ENCODE peak calls at places on chromosome 18, in eight cellular contexts. C, P, J, I, O, E, H and Q are unnamed samples.
A peak's percentile ranks its signal among the peaks of the same experiment; 100 is the strongest.

GRCh38 chr18:45588284-45588683 is 27.0 kb upstream of the SLC14A2 start:
- DNase-seq in C (peak; percentile 29), P (peak; percentile 56), J (no peak), I (no peak), O (no peak), E (no peak), H (no peak), Q (no peak)

GRCh38 chr18:10232062-10232461 is 222.4 kb upstream of the APCDD1 start:
- DNase-seq in C (peak; percentile 8), P (no peak), J (no peak), I (no peak), O (no peak), E (no peak), H (no peak), Q (peak; percentile 41)

GRCh38 chr18:35284846-35285245 is 5.2 kb downstream of the ZSCAN30 start:
- DNase-seq in C (no peak), P (no peak), J (no peak), I (no peak), O (no peak), E (no peak), H (no peak), Q (no peak)

GRCh38 chr18:43620936-43621335 is 343.6 kb upstream of the SYT4 start:
- DNase-seq in C (peak; percentile 74), P (peak; percentile 5), J (peak; percentile 62), I (no peak), O (no peak), E (peak; percentile 7), H (peak; percentile 44), Q (no peak)

GRCh38 chr18:79422783-79423165 is 27.0 kb downstream of the NFATC1 start:
- DNase-seq in C (no peak), P (no peak), J (no peak), I (no peak), O (no peak), E (no peak), H (no peak), Q (no peak)

GRCh38 chr18:2148823-2149222 is 422.5 kb downstream of the METTL4 start:
- DNase-seq in C (peak; percentile 39), P (no peak), J (no peak), I (no peak), O (no peak), E (no peak), H (no peak), Q (no peak)

GRCh38 chr18:44341759-44342158 is 338.9 kb upstream of the SETBP1 start:
- DNase-seq in C (no peak), P (no peak), J (no peak), I (no peak), O (peak; percentile 90), E (no peak), H (no peak), Q (no peak)

GRCh38 chr18:63253428-63254372 is 65.9 kb downstream of the BCL2 start:
- DNase-seq in C (peak; percentile 86), P (peak; percentile 44), J (no peak), I (no peak), O (peak; percentile 7), E (no peak), H (peak; percentile 36), Q (no peak)

GRCh38 chr18:5894215-5894612 is 1.1 kb downstream of the TMEM200C start:
- DNase-seq in C (no peak), P (peak; percentile 12), J (no peak), I (no peak), O (no peak), E (no peak), H (no peak), Q (no peak)

GRCh38 chr18:54130631-54131030 is 93.8 kb downstream of the MBD2 start:
- DNase-seq in C (peak; percentile 26), P (no peak), J (peak; percentile 21), I (no peak), O (no peak), E (no peak), H (no peak), Q (no peak)

GRCh38 chr18:79403723-79404566 is 8.2 kb downstream of the NFATC1 start:
- DNase-seq in C (no peak), P (no peak), J (no peak), I (no peak), O (no peak), E (no peak), H (no peak), Q (no peak)

GRCh38 chr18:48342125-48342524 is 67.1 kb downstream of the ZBTB7C start:
- DNase-seq in C (no peak), P (no peak), J (no peak), I (peak; percentile 33), O (no peak), E (no peak), H (no peak), Q (no peak)

GRCh38 chr18:43341014-43341413 is 63.7 kb upstream of the SYT4 start:
- DNase-seq in C (no peak), P (no peak), J (no peak), I (no peak), O (no peak), E (no peak), H (no peak), Q (no peak)

GRCh38 chr18:26309283-26309682 is 83.0 kb downstream of the TAF4B start:
- DNase-seq in C (peak; percentile 82), P (peak; percentile 60), J (no peak), I (no peak), O (no peak), E (no peak), H (peak; percentile 36), Q (no peak)

GRCh38 chr18:79605481-79605880 is 74.1 kb upstream of the CTDP1 start:
- DNase-seq in C (no peak), P (no peak), J (no peak), I (no peak), O (no peak), E (no peak), H (no peak), Q (no peak)

GRCh38 chr18:74137920-74138538 is 9.6 kb downstream of the FBXO15 start:
- DNase-seq in C (no peak), P (no peak), J (no peak), I (no peak), O (no peak), E (no peak), H (no peak), Q (peak; percentile 46)

GRCh38 chr18:23270999-23271680 is 135.9 kb downstream of the CABLES1 start:
- DNase-seq in C (peak; percentile 16), P (peak; percentile 18), J (no peak), I (no peak), O (no peak), E (no peak), H (peak; percentile 12), Q (no peak)

GRCh38 chr18:73670046-73670445 is 477.6 kb downstream of the FBXO15 start:
- DNase-seq in C (no peak), P (no peak), J (no peak), I (no peak), O (no peak), E (no peak), H (no peak), Q (no peak)

GRCh38 chr18:39946623-39947061 is 2008.4 kb upstream of the PIK3C3 start:
- DNase-seq in C (peak; percentile 34), P (peak; percentile 76), J (peak; percentile 51), I (no peak), O (peak; percentile 80), E (no peak), H (peak; percentile 90), Q (peak; percentile 22)

GRCh38 chr18:26536032-26536431 is 12.3 kb downstream of the KCTD1 start:
- DNase-seq in C (no peak), P (no peak), J (no peak), I (no peak), O (no peak), E (no peak), H (no peak), Q (no peak)

GRCh38 chr18:48136544-48137353 is 206.3 kb upstream of the SMAD2 start:
- DNase-seq in C (peak; percentile 15), P (no peak), J (peak; percentile 49), I (no peak), O (no peak), E (no peak), H (no peak), Q (peak; percentile 87)

GRCh38 chr18:55301836-55302235 is 286.2 kb downstream of the TCF4 start:
- DNase-seq in C (no peak), P (no peak), J (no peak), I (no peak), O (no peak), E (peak; percentile 14), H (no peak), Q (no peak)
- H3K4me1 ChIP-seq in C (peaks cover 31% of the 10 kb centered on the region), P (peaks cover 12% of the 10 kb centered on the region), J (peaks cover 70% of the 10 kb centered on the region), I (peaks cover 43% of the 10 kb centered on the region), O (no peaks in the 10 kb centered on the region), E (peaks cover 18% of the 10 kb centered on the region), H (no peaks in the 10 kb centered on the region), Q (peaks cover 6% of the 10 kb centered on the region)

GRCh38 chr18:22186484-22186971 is 17.1 kb downstream of the GATA6 start:
- DNase-seq in C (no peak), P (no peak), J (no peak), I (no peak), O (peak; percentile 81), E (no peak), H (no peak), Q (no peak)
- H3K4me1 ChIP-seq in C (peaks cover 26% of the 10 kb centered on the region), P (peaks cover 13% of the 10 kb centered on the region), J (no peaks in the 10 kb centered on the region), I (peaks cover 93% of the 10 kb centered on the region), O (peaks cover 17% of the 10 kb centered on the region), E (peaks cover 4% of the 10 kb centered on the region), H (peaks cover 4% of the 10 kb centered on the region), Q (peaks cover 31% of the 10 kb centered on the region)

DNA sequence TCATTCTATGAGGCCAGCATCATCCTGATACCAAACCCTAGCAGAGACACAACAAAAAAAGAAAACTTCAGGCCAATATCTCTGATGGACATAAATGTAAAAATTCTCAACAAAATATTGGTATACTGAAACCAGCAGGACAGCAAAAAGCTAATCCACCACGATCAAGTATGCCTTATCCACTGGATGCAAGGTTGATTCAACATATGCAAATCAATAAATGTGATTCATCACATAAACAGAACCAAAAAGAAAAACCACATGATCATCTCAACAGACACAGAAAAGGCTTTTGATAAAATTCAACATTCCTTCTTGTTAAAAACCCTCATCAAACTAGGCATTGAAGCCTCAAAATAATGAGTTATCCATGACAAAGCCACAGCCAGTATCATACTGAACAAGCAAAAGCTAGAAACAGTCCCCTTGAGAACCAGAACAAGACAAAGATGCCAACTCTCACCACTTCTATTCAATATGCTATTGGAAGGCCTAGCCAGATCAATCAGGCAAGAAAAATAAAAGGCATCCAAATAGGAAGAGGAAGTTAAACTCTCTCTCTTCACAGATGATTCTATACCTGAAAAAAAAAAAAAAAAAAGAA is 45.3 kb downstream of the RTTN start:
- DNase-seq in C (no peak), P (no peak), J (no peak), I (no peak), O (no peak), E (no peak), H (no peak), Q (no peak)
- H3K4me1 ChIP-seq in C (no peaks in the 10 kb centered on the region), P (peaks cover 2% of the 10 kb centered on the region), J (no peaks in the 10 kb centered on the region), I (no peaks in the 10 kb centered on the region), O (no peaks in the 10 kb centered on the region), E (no peaks in the 10 kb centered on the region), H (peaks cover 3% of the 10 kb centered on the region), Q (no peaks in the 10 kb centered on the region)

GRCh38 chr18:59068672-59069071 is 71.0 kb upstream of the SEC11C start:
- DNase-seq in C (no peak), P (no peak), J (no peak), I (no peak), O (no peak), E (no peak), H (no peak), Q (no peak)
- H3K4me1 ChIP-seq in C (no peaks in the 10 kb centered on the region), P (no peaks in the 10 kb centered on the region), J (peaks cover 1% of the 10 kb centered on the region), I (peaks cover 17% of the 10 kb centered on the region), O (no peaks in the 10 kb centered on the region), E (no peaks in the 10 kb centered on the region), H (peaks cover 4% of the 10 kb centered on the region), Q (no peaks in the 10 kb centered on the region)